ENCODE peak calls at places on chromosomes 12 and 14, in seven cellular contexts. S is K562, Y is HCT116, F is GM12878, V is SK-N-SH, B is HepG2, X is H1. M is an unnamed sample.

GRCh38 chr12:16939871-16940306 is 333.9 kb upstream of the LMO3 start:
- DNase-seq in S (peak; percentile 37), Y (peak; percentile 78), F (peak; percentile 26), V (peak; percentile 36), B (peak; percentile 80), X (peak; percentile 68), M (peak; percentile 92)

GRCh38 chr14:92637864-92638263 is 110.6 kb downstream of the LGMN start:
- DNase-seq in S (no peak), Y (no peak), F (no peak), V (no peak), B (no peak), X (no peak), M (no peak)

GRCh38 chr14:77305696-77306095 is 15.0 kb downstream of the POMT2 start:
- DNase-seq in S (no peak), Y (no peak), F (no peak), V (no peak), B (no peak), X (no peak), M (no peak)

GRCh38 chr14:23572841-23573240 is 5.2 kb upstream of the AP1G2 start:
- DNase-seq in S (no peak), Y (no peak), F (no peak), V (no peak), B (peak; percentile 3), X (no peak), M (no peak)

GRCh38 chr12:76881152-76881551 is 2.3 kb upstream of the CSRP2 start:
- DNase-seq in S (no peak), Y (no peak), F (no peak), V (no peak), B (no peak), X (no peak), M (no peak)

GRCh38 chr14:63993992-63994391 is 141.2 kb downstream of the SYNE2 start:
- DNase-seq in S (no peak), Y (no peak), F (no peak), V (peak; percentile 6), B (no peak), X (no peak), M (peak; percentile 53)

GRCh38 chr14:86527312-86527711 is 997.4 kb downstream of the FLRT2 start:
- DNase-seq in S (no peak), Y (no peak), F (no peak), V (no peak), B (no peak), X (no peak), M (no peak)

GRCh38 chr12:106446429-106447092 is 89.0 kb downstream of the POLR3B start:
- DNase-seq in S (no peak), Y (no peak), F (no peak), V (no peak), B (no peak), X (no peak), M (no peak)

GRCh38 chr12:15276088-15276698 is 46.1 kb upstream of the PTPRO start:
- DNase-seq in S (peak; percentile 19), Y (peak; percentile 16), F (no peak), V (peak; percentile 46), B (peak; percentile 11), X (no peak), M (peak; percentile 27)

GRCh38 chr12:89960011-89960507 is 251.4 kb upstream of the ATP2B1 start:
- DNase-seq in S (no peak), Y (no peak), F (peak; percentile 68), V (no peak), B (no peak), X (no peak), M (no peak)

GRCh38 chr12:109738209-109738608 is 24.6 kb downstream of the FAM222A start:
- DNase-seq in S (no peak), Y (no peak), F (no peak), V (peak; percentile 11), B (no peak), X (no peak), M (no peak)

GRCh38 chr12:98635657-98636323 is 8.8 kb downstream of the IKBIP start:
- DNase-seq in S (no peak), Y (peak; percentile 39), F (peak; percentile 44), V (no peak), B (peak; percentile 20), X (no peak), M (no peak)

GRCh38 chr12:27711312-27711682 is 665 bp downstream of the MRPS35 start:
- DNase-seq in S (peak; percentile 17), Y (no peak), F (no peak), V (no peak), B (no peak), X (no peak), M (no peak)

GRCh38 chr12:46677749-46678148 is 148.0 kb downstream of the SLC38A4 start:
- DNase-seq in S (no peak), Y (no peak), F (no peak), V (peak; percentile 9), B (peak; percentile 66), X (no peak), M (peak; percentile 74)

GRCh38 chr14:95147597-95147996 is 9.7 kb downstream of the DICER1 start:
- DNase-seq in S (no peak), Y (no peak), F (no peak), V (no peak), B (no peak), X (no peak), M (no peak)

GRCh38 chr14:74892745-74893144 is 11.0 kb downstream of the DLST start:
- DNase-seq in S (no peak), Y (no peak), F (no peak), V (no peak), B (no peak), X (no peak), M (no peak)

GRCh38 chr14:74891870-74892269 is 10.2 kb downstream of the DLST start:
- DNase-seq in S (no peak), Y (no peak), F (no peak), V (no peak), B (no peak), X (no peak), M (no peak)

GRCh38 chr14:74890262-74890661 is 8.5 kb downstream of the DLST start:
- DNase-seq in S (no peak), Y (no peak), F (no peak), V (no peak), B (no peak), X (no peak), M (no peak)

GRCh38 chr14:74896400-74896799 is 14.7 kb downstream of the DLST start:
- DNase-seq in S (no peak), Y (no peak), F (no peak), V (no peak), B (no peak), X (no peak), M (no peak)

DNA sequence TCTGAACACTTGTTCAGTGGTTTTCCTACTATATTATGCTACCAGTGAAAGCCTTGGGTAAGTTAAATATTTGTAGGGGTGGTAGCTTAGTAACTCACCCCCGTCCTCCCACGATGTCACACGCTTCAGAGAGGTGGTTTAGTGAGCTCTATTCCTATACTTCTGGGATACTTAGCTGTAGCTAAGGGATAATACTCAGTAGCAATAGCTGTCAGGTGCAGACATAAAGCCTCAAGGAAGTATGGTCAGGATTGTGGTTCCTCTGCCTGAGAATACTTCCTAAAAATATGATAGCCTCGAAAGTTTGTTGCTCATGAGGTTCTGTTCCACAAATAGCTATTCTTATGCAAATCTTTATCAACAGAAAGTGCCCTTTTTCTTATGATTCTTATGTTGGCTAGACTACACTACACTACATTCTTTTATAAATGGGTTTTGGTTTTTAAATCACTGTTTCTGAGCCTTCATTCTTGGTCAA is 11.9 kb downstream of the DLST start:
- DNase-seq in S (no peak), Y (no peak), F (peak; percentile 37), V (no peak), B (no peak), X (no peak), M (no peak)
- TF ChIP-seq JUND in S (no peak), Y (no peak), F (no peak), V (no peak), B (no peak), X (no peak), M (no peak)

GRCh38 chr12:131537267-131537920 is 173.5 kb upstream of the SFSWAP start:
- DNase-seq in S (no peak), Y (no peak), F (no peak), V (no peak), B (no peak), X (no peak), M (no peak)
- TF ChIP-seq JUND in S (no peak), Y (no peak), F (no peak), V (no peak), B (no peak), X (no peak), M (no peak)

DNA sequence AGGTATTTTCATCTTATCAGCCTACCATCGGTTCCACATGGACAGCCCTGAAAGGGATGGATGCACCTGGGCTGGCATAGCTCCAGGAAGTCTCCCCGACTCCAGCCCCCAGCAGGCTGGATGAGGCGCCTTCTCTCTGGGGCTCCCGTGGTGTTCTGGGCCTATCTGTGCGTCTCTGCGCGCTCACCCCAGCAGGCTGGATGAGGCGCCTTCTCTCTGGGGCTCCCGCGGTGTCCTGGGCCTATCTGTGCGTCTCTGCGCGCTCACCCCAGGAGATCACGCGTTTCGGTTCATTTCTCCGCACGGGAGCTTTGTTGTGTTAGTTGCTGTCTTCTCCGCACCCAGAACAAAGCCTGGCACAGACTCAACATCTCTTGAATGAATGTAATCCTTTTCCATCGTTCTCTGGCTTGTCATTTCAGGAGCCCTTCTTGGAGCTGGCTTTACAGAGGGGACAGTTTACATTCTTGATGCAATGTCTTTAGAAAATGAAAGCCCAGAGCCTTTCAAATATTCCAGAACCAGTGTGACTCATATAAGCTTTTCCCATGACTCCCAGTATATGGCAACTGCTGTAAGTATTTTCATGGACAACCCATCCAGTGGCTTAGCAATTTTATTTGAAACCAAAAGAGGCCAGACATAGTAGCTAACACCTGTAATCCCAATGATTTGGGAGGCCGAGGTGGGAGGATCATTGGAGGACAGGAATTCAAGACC is 40.3 kb downstream of the CFAP251 start:
- DNase-seq in S (no peak), Y (no peak), F (no peak), V (no peak), B (no peak), X (no peak), M (no peak)
- TF ChIP-seq JUND in S (no peak), Y (no peak), F (no peak), V (no peak), B (no peak), X (no peak), M (no peak)

GRCh38 chr12:121580959-121581680 is at the start of gene KDM2B:
- DNase-seq in S (peak; percentile 50), Y (no peak), F (no peak), V (peak; percentile 46), B (peak; percentile 63), X (peak; percentile 59), M (peak; percentile 37)
- TF ChIP-seq JUND in S (no peak), Y (no peak), F (no peak), V (no peak), B (no peak), X (no peak), M (no peak)